ENCODE peak calls at places on chromosomes 12 and 14, in five cellular contexts. One of them, this sample, is unnamed.

GRCh38 chr12:109762071-109762672 is 48.5 kb downstream of the FAM222A start:
- DNase-seq in tibial nerve: no peak
- DNase-seq in breast epithelium: peak; percentile 31
- DNase-seq in SK-N-SH: no peak
- DNase-seq in left ventricle myocardium inferior: no peak
- DNase-seq in this sample: no peak

GRCh38 chr14:65824285-65824977 is 411.9 kb downstream of the FUT8 start:
- DNase-seq in tibial nerve: peak; percentile 74
- DNase-seq in SK-N-SH: peak; percentile 70
- DNase-seq in left ventricle myocardium inferior: no peak
- DNase-seq in breast epithelium: no peak
- DNase-seq in this sample: no peak

GRCh38 chr12:47223848-47224213 is 144.1 kb upstream of the AMIGO2 start:
- DNase-seq in SK-N-SH: no peak
- DNase-seq in breast epithelium: no peak
- DNase-seq in left ventricle myocardium inferior: peak; percentile 38
- DNase-seq in tibial nerve: no peak
- DNase-seq in this sample: no peak

GRCh38 chr12:64059685-64060084 is 162.4 kb downstream of the KICS2 start:
- DNase-seq in SK-N-SH: no peak
- DNase-seq in breast epithelium: no peak
- DNase-seq in tibial nerve: no peak
- DNase-seq in left ventricle myocardium inferior: no peak
- DNase-seq in this sample: no peak

GRCh38 chr12:107125833-107126232 is 32.5 kb upstream of the CRY1 start:
- DNase-seq in SK-N-SH: no peak
- DNase-seq in breast epithelium: no peak
- DNase-seq in left ventricle myocardium inferior: no peak
- DNase-seq in tibial nerve: no peak
- DNase-seq in this sample: no peak

GRCh38 chr14:61780125-61780524 is 17.9 kb downstream of the SNAPC1 start:
- DNase-seq in tibial nerve: no peak
- DNase-seq in breast epithelium: no peak
- DNase-seq in SK-N-SH: no peak
- DNase-seq in left ventricle myocardium inferior: no peak
- DNase-seq in this sample: no peak

GRCh38 chr14:20195911-20196310 is 5.2 kb downstream of the OR11G2 start:
- DNase-seq in left ventricle myocardium inferior: no peak
- DNase-seq in tibial nerve: no peak
- DNase-seq in breast epithelium: no peak
- DNase-seq in SK-N-SH: no peak
- DNase-seq in this sample: no peak

GRCh38 chr12:56221233-56221756 is 427 bp downstream of the RNF41 start:
- DNase-seq in tibial nerve: peak; percentile 37
- DNase-seq in SK-N-SH: peak; percentile 72
- DNase-seq in breast epithelium: peak; percentile 74
- DNase-seq in left ventricle myocardium inferior: peak; percentile 59
- DNase-seq in this sample: no peak

GRCh38 chr12:104603545-104603973 is 146.8 kb downstream of the CHST11 start:
- DNase-seq in SK-N-SH: no peak
- DNase-seq in left ventricle myocardium inferior: no peak
- DNase-seq in breast epithelium: no peak
- DNase-seq in tibial nerve: no peak
- DNase-seq in this sample: no peak

GRCh38 chr12:38586652-38587219 is 270.2 kb downstream of the ALG10B start:
- DNase-seq in breast epithelium: no peak
- DNase-seq in tibial nerve: no peak
- DNase-seq in left ventricle myocardium inferior: no peak
- DNase-seq in SK-N-SH: no peak
- DNase-seq in this sample: no peak

GRCh38 chr12:131808744-131809371 is 19.3 kb upstream of the MMP17 start:
- DNase-seq in tibial nerve: no peak
- DNase-seq in breast epithelium: no peak
- DNase-seq in left ventricle myocardium inferior: peak; percentile 52
- DNase-seq in SK-N-SH: no peak
- DNase-seq in this sample: no peak

GRCh38 chr14:87066221-87066817 is 926.7 kb downstream of the GALC start:
- DNase-seq in SK-N-SH: no peak
- DNase-seq in tibial nerve: no peak
- DNase-seq in breast epithelium: no peak
- DNase-seq in left ventricle myocardium inferior: no peak
- DNase-seq in this sample: no peak

GRCh38 chr12:22569253-22569652 is 24.9 kb upstream of the C2CD5 start:
- DNase-seq in breast epithelium: no peak
- DNase-seq in tibial nerve: no peak
- DNase-seq in left ventricle myocardium inferior: no peak
- DNase-seq in SK-N-SH: no peak
- DNase-seq in this sample: no peak

GRCh38 chr12:45324391-45324790 is 108.5 kb downstream of the ANO6 start:
- DNase-seq in left ventricle myocardium inferior: no peak
- DNase-seq in tibial nerve: no peak
- DNase-seq in breast epithelium: no peak
- DNase-seq in SK-N-SH: no peak
- DNase-seq in this sample: no peak

GRCh38 chr14:74133833-74134481 is 49.2 kb downstream of the LIN52 start:
- DNase-seq in SK-N-SH: no peak
- DNase-seq in breast epithelium: no peak
- DNase-seq in tibial nerve: no peak
- DNase-seq in left ventricle myocardium inferior: no peak
- DNase-seq in this sample: no peak

GRCh38 chr12:124588689-124589318 is 21.4 kb upstream of the NCOR2 start:
- DNase-seq in left ventricle myocardium inferior: peak; percentile 66
- DNase-seq in SK-N-SH: no peak
- DNase-seq in tibial nerve: peak; percentile 67
- DNase-seq in breast epithelium: no peak
- DNase-seq in this sample: no peak

GRCh38 chr12:45205165-45205825 is 10.6 kb upstream of the ANO6 start:
- DNase-seq in tibial nerve: no peak
- DNase-seq in left ventricle myocardium inferior: no peak
- DNase-seq in breast epithelium: no peak
- DNase-seq in SK-N-SH: no peak
- DNase-seq in this sample: no peak

GRCh38 chr12:8822298-8822697 is at the start of gene A2ML1:
- DNase-seq in tibial nerve: no peak
- DNase-seq in left ventricle myocardium inferior: no peak
- DNase-seq in breast epithelium: no peak
- DNase-seq in SK-N-SH: no peak
- DNase-seq in this sample: no peak

GRCh38 chr14:105334383-105335230 is 20.1 kb downstream of the PACS2 start:
- DNase-seq in left ventricle myocardium inferior: no peak
- DNase-seq in tibial nerve: no peak
- DNase-seq in breast epithelium: no peak
- DNase-seq in SK-N-SH: no peak
- DNase-seq in this sample: no peak

GRCh38 chr12:14774944-14775651 is 28.2 kb downstream of the WBP11 start:
- DNase-seq in SK-N-SH: peak; percentile 49
- DNase-seq in breast epithelium: peak; percentile 57
- DNase-seq in tibial nerve: peak; percentile 41
- DNase-seq in left ventricle myocardium inferior: peak; percentile 31
- DNase-seq in this sample: no peak

GRCh38 chr14:76320486-76320885 is 55.5 kb upstream of the ESRRB start:
- DNase-seq in SK-N-SH: no peak
- DNase-seq in tibial nerve: no peak
- DNase-seq in left ventricle myocardium inferior: no peak
- DNase-seq in breast epithelium: no peak
- DNase-seq in this sample: no peak

GRCh38 chr12:34595749-34596733 is 573.7 kb downstream of the ALG10 start:
- DNase-seq in breast epithelium: peak; percentile 25
- DNase-seq in SK-N-SH: no peak
- DNase-seq in left ventricle myocardium inferior: no peak
- DNase-seq in tibial nerve: no peak
- DNase-seq in this sample: no peak

GRCh38 chr12:110266980-110267620 is 13.9 kb upstream of the ATP2A2 start:
- DNase-seq in breast epithelium: no peak
- DNase-seq in tibial nerve: peak; percentile 16
- DNase-seq in SK-N-SH: peak; percentile 53
- DNase-seq in left ventricle myocardium inferior: no peak
- DNase-seq in this sample: no peak

GRCh38 chr14:105581551-105582341 is 55.4 kb downstream of the TMEM121 start:
- DNase-seq in breast epithelium: peak; percentile 24
- DNase-seq in left ventricle myocardium inferior: no peak
- DNase-seq in tibial nerve: no peak
- DNase-seq in SK-N-SH: no peak
- DNase-seq in this sample: no peak

GRCh38 chr14:53571990-53572389 is 384.6 kb downstream of the BMP4 start:
- DNase-seq in SK-N-SH: peak; percentile 44
- DNase-seq in breast epithelium: no peak
- DNase-seq in tibial nerve: no peak
- DNase-seq in left ventricle myocardium inferior: no peak
- DNase-seq in this sample: no peak

GRCh38 chr12:99644629-99645028 is 2.9 kb upstream of the GARIN6 start:
- DNase-seq in left ventricle myocardium inferior: no peak
- DNase-seq in SK-N-SH: no peak
- DNase-seq in breast epithelium: no peak
- DNase-seq in tibial nerve: no peak
- DNase-seq in this sample: no peak

GRCh38 chr12:99647453-99647852 is at the start of gene GARIN6:
- DNase-seq in left ventricle myocardium inferior: no peak
- DNase-seq in SK-N-SH: no peak
- DNase-seq in tibial nerve: no peak
- DNase-seq in breast epithelium: no peak
- DNase-seq in this sample: no peak

GRCh38 chr12:99648183-99648582 is 630 bp downstream of the GARIN6 start:
- DNase-seq in tibial nerve: no peak
- DNase-seq in left ventricle myocardium inferior: no peak
- DNase-seq in SK-N-SH: no peak
- DNase-seq in breast epithelium: no peak
- DNase-seq in this sample: no peak

GRCh38 chr12:99649551-99649950 is 2.0 kb downstream of the GARIN6 start:
- DNase-seq in tibial nerve: no peak
- DNase-seq in left ventricle myocardium inferior: no peak
- DNase-seq in breast epithelium: no peak
- DNase-seq in SK-N-SH: no peak
- DNase-seq in this sample: no peak
- H3K27ac ChIP-seq in tibial nerve: no peak overlapping the region
- H3K27ac ChIP-seq in left ventricle myocardium inferior: no peak overlapping the region
- H3K27ac ChIP-seq in breast epithelium: no peak overlapping the region
- H3K27ac ChIP-seq in SK-N-SH: no peak overlapping the region
- H3K27ac ChIP-seq in this sample: no peak overlapping the region

GRCh38 chr12:59736786-59737185 is 141.0 kb downstream of the SLC16A7 start:
- DNase-seq in tibial nerve: no peak
- DNase-seq in breast epithelium: no peak
- DNase-seq in SK-N-SH: no peak
- DNase-seq in left ventricle myocardium inferior: no peak
- DNase-seq in this sample: no peak

GRCh38 chr12:59733200-59733599 is 137.4 kb downstream of the SLC16A7 start:
- DNase-seq in SK-N-SH: no peak
- DNase-seq in breast epithelium: no peak
- DNase-seq in left ventricle myocardium inferior: no peak
- DNase-seq in tibial nerve: no peak
- DNase-seq in this sample: no peak

GRCh38 chr12:59736359-59736758 is 140.5 kb downstream of the SLC16A7 start:
- DNase-seq in SK-N-SH: no peak
- DNase-seq in left ventricle myocardium inferior: no peak
- DNase-seq in breast epithelium: no peak
- DNase-seq in tibial nerve: no peak
- DNase-seq in this sample: no peak

GRCh38 chr12:59734371-59734770 is 138.5 kb downstream of the SLC16A7 start:
- DNase-seq in SK-N-SH: no peak
- DNase-seq in left ventricle myocardium inferior: no peak
- DNase-seq in breast epithelium: no peak
- DNase-seq in tibial nerve: no peak
- DNase-seq in this sample: no peak

DNA sequence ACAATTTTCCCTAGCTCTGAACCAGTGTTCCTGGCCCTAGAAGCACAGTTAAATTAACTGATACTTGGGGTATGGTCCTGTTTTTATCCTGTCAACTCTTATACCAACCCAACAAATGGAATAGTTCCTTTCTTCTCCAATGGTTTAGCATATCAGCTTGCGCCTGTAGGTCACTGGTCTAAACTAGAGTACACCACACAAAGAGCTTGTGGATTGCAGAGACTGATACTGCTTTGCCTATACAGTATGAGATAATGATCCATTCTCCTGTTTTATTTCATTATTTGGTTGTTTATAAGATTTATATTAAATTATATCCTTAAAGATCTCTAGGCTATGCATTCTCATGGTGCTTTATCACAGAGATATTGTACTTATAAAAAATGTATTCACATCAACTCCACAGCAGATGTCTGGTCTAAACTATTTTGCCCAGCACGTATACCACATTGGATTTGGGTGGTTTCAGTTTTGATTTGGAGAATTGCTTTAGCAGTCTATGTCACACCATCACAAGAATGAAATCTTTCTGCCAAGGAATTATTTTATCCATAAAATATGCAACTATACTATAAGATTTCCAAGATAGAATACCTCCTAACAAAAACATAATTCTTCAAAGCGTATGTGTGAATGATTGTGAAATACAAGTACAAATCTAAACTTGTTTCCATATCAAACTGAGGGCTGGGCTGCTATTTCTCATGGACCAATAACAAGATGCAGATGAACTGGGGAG is 142.1 kb downstream of the SLC16A7 start:
- DNase-seq in tibial nerve: no peak
- DNase-seq in breast epithelium: no peak
- DNase-seq in left ventricle myocardium inferior: no peak
- DNase-seq in SK-N-SH: no peak
- DNase-seq in this sample: no peak
- H3K4me3 ChIP-seq in tibial nerve: no peak overlapping the region
- H3K4me3 ChIP-seq in breast epithelium: no peak overlapping the region
- H3K4me3 ChIP-seq in left ventricle myocardium inferior: peak overlapping the region; percentile 24
- H3K4me3 ChIP-seq in SK-N-SH: no peak overlapping the region
- H3K4me3 ChIP-seq in this sample: no peak overlapping the region

DNA sequence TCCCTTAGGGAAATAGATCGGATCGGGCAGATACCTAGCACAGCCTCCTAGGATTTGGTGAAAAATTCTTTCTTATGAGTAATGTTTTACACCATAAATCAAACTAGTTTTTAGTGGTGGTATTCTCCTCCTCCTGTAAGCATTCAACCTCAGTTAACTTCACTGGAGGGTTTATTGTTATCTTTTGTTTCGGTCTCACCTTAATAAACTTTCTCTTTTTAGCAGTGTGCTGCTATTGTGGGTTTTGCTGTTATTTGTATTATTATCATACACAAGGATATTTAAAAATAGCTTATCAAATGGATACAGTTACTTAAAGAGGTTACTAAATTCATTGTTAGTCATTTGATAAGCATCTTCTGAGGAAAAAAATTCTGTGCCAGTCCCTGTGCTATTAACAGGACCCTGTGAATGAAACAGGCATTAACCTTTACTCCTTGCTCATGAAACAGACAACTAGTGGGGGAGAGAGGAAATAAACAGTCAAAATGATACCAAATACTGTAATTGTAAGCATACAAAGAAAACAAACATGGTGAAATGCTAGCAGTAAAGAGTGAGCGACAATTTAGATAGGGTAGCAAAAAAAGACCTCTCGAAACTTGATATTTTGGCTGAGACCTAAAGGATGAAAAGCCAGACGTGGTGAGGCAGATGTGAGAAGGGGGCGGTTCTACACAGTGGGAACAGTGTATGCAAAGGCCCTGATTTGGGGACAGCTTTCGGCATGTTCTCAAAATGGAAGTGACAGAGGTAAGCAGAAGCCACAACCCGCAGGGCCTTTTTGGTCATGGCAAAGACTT is 178.7 kb upstream of the SOX5 start:
- DNase-seq in tibial nerve: no peak
- DNase-seq in left ventricle myocardium inferior: no peak
- DNase-seq in breast epithelium: no peak
- DNase-seq in SK-N-SH: no peak
- DNase-seq in this sample: no peak
- H3K27ac ChIP-seq in tibial nerve: no peak overlapping the region
- H3K27ac ChIP-seq in left ventricle myocardium inferior: no peak overlapping the region
- H3K27ac ChIP-seq in breast epithelium: no peak overlapping the region
- H3K27ac ChIP-seq in SK-N-SH: no peak overlapping the region
- H3K27ac ChIP-seq in this sample: no peak overlapping the region

GRCh38 chr12:2297004-2297403 is 244.2 kb downstream of the CACNA1C start:
- DNase-seq in tibial nerve: no peak
- DNase-seq in SK-N-SH: no peak
- DNase-seq in breast epithelium: no peak
- DNase-seq in left ventricle myocardium inferior: no peak
- DNase-seq in this sample: no peak
- H3K4me3 ChIP-seq in tibial nerve: no peak overlapping the region
- H3K4me3 ChIP-seq in SK-N-SH: no peak overlapping the region
- H3K4me3 ChIP-seq in breast epithelium: no peak overlapping the region
- H3K4me3 ChIP-seq in left ventricle myocardium inferior: no peak overlapping the region
- H3K4me3 ChIP-seq in this sample: no peak overlapping the region